ENCODE peak calls at places on chromosomes 7 and 10, in ten cellular contexts. K is transverse colon, P is fibroblast of lung, E is colonic mucosa, O is mesendoderm, R is adrenal gland, T is psoas muscle, I is H9, C is GM12878, U is SK-N-SH. A is an unnamed sample. For H3K4me1, the result is how much of the 10 kb centered on the place peaks cover.

GRCh38 chr7:107964510-107964909 is 38.5 kb downstream of the LAMB1 start:
- DNase-seq in R (no peak), T (no peak), C (no peak), K (no peak), U (no peak), E (no peak), I (no peak), O (no peak), P (no peak), A (no peak)

GRCh38 chr7:80392229-80393169 is 119.4 kb downstream of the GNAT3 start:
- DNase-seq in U (peak), R (no peak), T (no peak), E (no peak), O (no peak), C (no peak), P (peak), I (no peak), K (no peak), A (no peak)

GRCh38 chr7:4663239-4663638 is 18.9 kb upstream of the FOXK1 start:
- DNase-seq in E (no peak), K (no peak), P (no peak), C (no peak), O (peak), T (no peak), U (no peak), R (no peak), I (no peak), A (no peak)

GRCh38 chr7:36040679-36041078 is 112.4 kb upstream of the EEPD1 start:
- DNase-seq in I (no peak), C (no peak), P (peak), K (no peak), U (no peak), O (no peak), T (no peak), E (no peak), R (no peak), A (no peak)

GRCh38 chr10:21944727-21945386 is 58.7 kb downstream of the DNAJC1 start:
- DNase-seq in I (no peak), C (no peak), K (no peak), U (no peak), R (no peak), O (no peak), P (no peak), T (no peak), E (no peak), A (no peak)

GRCh38 chr10:104492349-104492940 is 138.8 kb downstream of the CFAP58 start:
- DNase-seq in P (peak), O (no peak), T (no peak), U (no peak), K (no peak), R (peak), C (no peak), E (no peak), I (no peak), A (no peak)

GRCh38 chr10:30749368-30749767 is 119.8 kb upstream of the LYZL2 start:
- DNase-seq in P (no peak), E (no peak), K (no peak), O (no peak), U (no peak), C (no peak), T (no peak), I (no peak), R (no peak), A (no peak)

GRCh38 chr7:114830952-114831351 is 90.9 kb upstream of the MDFIC start:
- DNase-seq in T (no peak), O (no peak), C (no peak), P (no peak), I (no peak), E (no peak), R (no peak), U (no peak), K (no peak), A (no peak)

GRCh38 chr10:43461950-43462349 is 25.0 kb downstream of the ZNF487 start:
- DNase-seq in K (no peak), T (no peak), I (no peak), P (peak), R (peak), U (peak), E (peak), C (no peak), O (peak), A (no peak)

GRCh38 chr10:112643600-112643999 is 196.6 kb downstream of the VTI1A start:
- DNase-seq in T (no peak), K (no peak), P (no peak), R (no peak), C (no peak), E (no peak), I (no peak), U (no peak), O (no peak), A (no peak)

GRCh38 chr10:11097686-11098085 is 80.0 kb downstream of the CELF2 start:
- DNase-seq in C (peak), U (no peak), K (no peak), R (no peak), E (no peak), I (no peak), T (no peak), O (no peak), P (no peak), A (no peak)

GRCh38 chr10:8060010-8060703 is 5.7 kb downstream of the GATA3 start:
- DNase-seq in U (no peak), P (peak), T (no peak), R (no peak), E (no peak), I (peak), K (no peak), C (peak), O (no peak), A (no peak)

GRCh38 chr10:72747521-72747920 is 55.6 kb downstream of the MCU start:
- DNase-seq in O (no peak), E (no peak), U (no peak), K (no peak), R (no peak), T (no peak), I (no peak), P (no peak), C (no peak), A (no peak)

GRCh38 chr7:100806276-100806675 is 21.0 kb downstream of the EPHB4 start:
- DNase-seq in P (no peak), C (no peak), R (no peak), E (no peak), U (no peak), O (no peak), I (no peak), K (no peak), T (no peak), A (no peak)

GRCh38 chr7:71229699-71230098 is 97.8 kb downstream of the GALNT17 start:
- DNase-seq in R (no peak), E (no peak), C (no peak), O (no peak), T (no peak), I (no peak), U (no peak), K (no peak), P (no peak), A (no peak)

GRCh38 chr10:50658165-50658564 is 34.4 kb upstream of the SGMS1 start:
- DNase-seq in C (no peak), U (no peak), K (no peak), T (no peak), E (no peak), O (no peak), R (no peak), P (no peak), I (no peak), A (no peak)

GRCh38 chr10:113133497-113133896 is 183.4 kb downstream of the TCF7L2 start:
- DNase-seq in I (no peak), O (peak), K (no peak), E (no peak), R (no peak), U (no peak), C (no peak), P (peak), T (no peak), A (no peak)

GRCh38 chr7:27661776-27662489 is 750 bp downstream of the HIBADH start:
- DNase-seq in T (peak), C (no peak), U (peak), P (no peak), O (no peak), I (no peak), E (no peak), K (peak), R (peak), A (peak)

GRCh38 chr7:74233655-74234280 is 20.4 kb downstream of the RFC2 start:
- DNase-seq in I (no peak), U (no peak), O (no peak), R (no peak), K (no peak), T (no peak), C (no peak), E (no peak), P (peak), A (no peak)

GRCh38 chr7:610141-610530 is 90.5 kb upstream of the PDGFA start:
- DNase-seq in E (no peak), P (no peak), R (no peak), C (no peak), K (no peak), U (no peak), T (no peak), I (no peak), O (no peak), A (no peak)

GRCh38 chr10:78896169-78896931 is 172.4 kb upstream of the ZMIZ1 start:
- DNase-seq in E (no peak), U (no peak), K (no peak), O (no peak), C (no peak), I (no peak), P (no peak), R (no peak), T (no peak), A (no peak)

GRCh38 chr7:54546081-54546985 is 4.2 kb downstream of the VSTM2A start:
- DNase-seq in R (no peak), K (peak), C (no peak), O (peak), T (no peak), P (no peak), E (no peak), I (peak), U (peak), A (peak)

GRCh38 chr7:84194484-84195260 is at the start of gene SEMA3A:
- DNase-seq in R (peak), I (peak), P (peak), E (peak), O (peak), U (peak), K (peak), T (no peak), C (no peak), A (peak)

DNA sequence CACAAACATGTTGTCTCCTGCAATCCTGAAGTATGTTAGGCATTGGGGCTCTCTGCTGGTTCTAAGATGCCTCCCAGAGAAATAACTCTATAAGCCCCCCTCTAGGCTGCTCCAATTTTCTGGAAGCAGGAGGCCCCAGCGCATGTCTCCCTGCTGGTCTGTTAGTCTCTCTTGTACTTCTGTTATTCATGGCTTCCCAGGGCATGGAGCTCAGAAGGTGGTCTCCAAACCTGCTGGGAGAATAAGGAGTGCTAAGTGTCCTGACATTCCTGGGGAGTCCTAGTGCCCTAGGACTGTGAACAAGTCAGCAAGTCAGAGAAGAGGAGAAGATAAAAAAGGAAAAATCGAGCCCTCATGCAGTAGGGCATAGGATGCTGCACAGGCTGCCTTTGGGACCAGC is 70.5 kb upstream of the EFCAB10 start:
- DNase-seq in K (no peak), U (no peak), I (no peak), R (no peak), O (no peak), C (no peak), T (no peak), P (no peak), E (no peak), A (no peak)
- H3K4me1 ChIP-seq in K (under half), U (under half), I (under half), R (under half), O (under half), C (under half), T (under half), P (under half), E (under half), A (under half)

DNA sequence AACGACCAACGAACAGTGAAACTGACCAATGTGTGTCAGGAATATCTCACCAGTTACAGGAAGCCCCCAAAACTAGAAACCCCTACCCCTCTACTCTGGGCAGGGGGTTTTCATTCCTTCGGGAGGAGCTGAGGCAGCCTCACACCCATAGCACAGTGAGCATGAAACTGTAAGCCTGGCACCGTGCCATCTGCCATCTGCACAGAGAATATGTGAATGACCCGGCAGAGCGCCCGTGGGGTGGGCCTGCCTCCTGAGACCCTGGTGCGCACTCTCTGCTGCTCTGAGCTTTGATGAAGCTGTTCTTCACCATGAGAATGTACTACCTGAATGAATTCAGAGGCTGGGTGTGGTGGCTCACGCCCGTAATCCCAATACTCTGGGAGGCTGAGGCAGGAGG is 27.1 kb downstream of the DAGLB start:
- DNase-seq in O (no peak), K (no peak), C (no peak), U (peak), T (no peak), I (no peak), P (no peak), R (no peak), E (no peak), A (no peak)
- H3K4me1 ChIP-seq in O (under half), K (under half), C (under half), U (under half), T (under half), I (under half), P (under half), R (under half), E (under half), A (under half)

GRCh38 chr10:96249264-96249663 is 22.1 kb downstream of the BLNK start:
- DNase-seq in I (no peak), T (no peak), P (no peak), R (no peak), U (no peak), C (no peak), O (no peak), K (no peak), E (no peak), A (no peak)
- H3K4me1 ChIP-seq in I (under half), T (under half), P (under half), R (under half), U (under half), C (under half), O (under half), K (under half), E (under half), A (under half)

GRCh38 chr7:2512713-2513112 is 6.9 kb upstream of the LFNG start:
- DNase-seq in C (no peak), K (no peak), U (no peak), P (no peak), E (no peak), T (no peak), R (no peak), I (no peak), O (no peak), A (no peak)
- H3K4me1 ChIP-seq in C (under half), K (under half), U (half or more), P (under half), E (under half), T (under half), R (under half), I (under half), O (under half), A (under half)

GRCh38 chr10:6298428-6298827 is 95.7 kb downstream of the PFKFB3 start:
- DNase-seq in C (no peak), O (no peak), T (no peak), K (no peak), P (no peak), U (no peak), I (no peak), R (no peak), E (no peak), A (no peak)

GRCh38 chr10:6299234-6299633 is 96.5 kb downstream of the PFKFB3 start:
- DNase-seq in P (peak), C (no peak), E (no peak), K (peak), R (peak), T (no peak), O (peak), I (no peak), U (no peak), A (peak)

GRCh38 chr10:6296456-6297214 is 93.9 kb downstream of the PFKFB3 start:
- DNase-seq in C (no peak), O (peak), U (no peak), E (no peak), P (no peak), I (no peak), K (no peak), R (no peak), T (no peak), A (no peak)

GRCh38 chr10:6297522-6297921 is 94.8 kb downstream of the PFKFB3 start:
- DNase-seq in C (no peak), U (no peak), E (no peak), R (no peak), K (no peak), O (no peak), T (no peak), I (no peak), P (no peak), A (no peak)

GRCh38 chr10:6297951-6298381 is 95.2 kb downstream of the PFKFB3 start:
- DNase-seq in K (peak), I (no peak), R (no peak), U (no peak), T (no peak), E (peak), O (no peak), P (peak), C (no peak), A (no peak)
- H3K4me1 ChIP-seq in K (under half), I (under half), R (under half), U (under half), T (under half), E (under half), O (under half), P (under half), C (under half), A (under half)

GRCh38 chr7:2716488-2716887 is 28.5 kb downstream of the AMZ1 start:
- DNase-seq in C (no peak), I (no peak), U (no peak), E (no peak), P (no peak), O (no peak), T (no peak), R (no peak), K (no peak), A (no peak)

GRCh38 chr7:2713978-2714377 is 26.0 kb downstream of the AMZ1 start:
- DNase-seq in O (no peak), U (no peak), C (no peak), E (no peak), K (no peak), T (no peak), P (no peak), I (no peak), R (no peak), A (no peak)

GRCh38 chr7:2716906-2717292 is 28.9 kb downstream of the AMZ1 start:
- DNase-seq in O (no peak), K (no peak), C (no peak), U (no peak), I (no peak), P (no peak), E (no peak), T (no peak), R (no peak), A (no peak)

GRCh38 chr7:2714636-2715035 is 26.6 kb downstream of the AMZ1 start:
- DNase-seq in U (no peak), E (no peak), T (no peak), P (no peak), C (no peak), I (no peak), K (no peak), R (no peak), O (no peak), A (no peak)

DNA sequence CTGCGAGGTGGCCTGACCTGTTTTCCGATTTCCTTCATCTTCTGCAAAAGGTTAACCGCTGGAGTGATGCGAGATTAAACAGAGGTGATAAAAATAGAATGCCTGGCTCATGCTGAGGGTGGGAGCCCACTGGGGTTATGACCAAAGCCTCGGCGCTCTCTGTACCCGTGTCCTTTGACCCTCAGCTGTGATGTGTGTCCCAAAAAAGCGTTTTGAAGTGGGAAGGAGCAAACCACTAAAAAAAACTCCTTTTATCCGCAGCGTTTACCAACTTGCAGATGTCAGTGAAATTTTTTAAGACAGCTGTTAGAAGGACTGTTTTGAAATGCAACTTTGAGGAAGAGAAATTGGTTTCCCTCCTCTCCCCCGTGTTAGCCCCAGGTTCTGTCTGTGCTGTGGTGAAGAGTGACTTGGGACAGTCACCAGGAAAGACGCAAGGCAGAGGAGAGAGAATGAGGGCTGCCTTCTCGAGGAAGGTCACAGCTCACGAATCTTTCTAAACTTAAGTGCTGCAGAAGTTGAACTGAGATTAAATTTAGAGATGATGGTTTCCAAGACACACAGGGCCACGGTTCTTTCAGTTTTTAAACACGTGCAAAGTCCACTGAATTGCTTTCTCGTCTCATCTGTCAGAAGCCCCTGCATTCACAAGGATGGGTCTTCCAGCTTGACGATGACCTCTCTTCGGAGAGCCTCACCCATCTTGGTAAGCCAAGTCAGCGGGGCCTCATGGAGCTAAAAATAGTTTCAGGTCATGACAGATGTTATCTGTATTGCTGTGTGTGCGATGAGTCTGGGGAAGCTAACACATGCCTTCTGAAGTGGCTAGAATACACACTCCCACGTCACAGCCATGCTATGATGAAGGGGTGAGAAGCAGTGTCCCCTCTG is 27.6 kb downstream of the AMZ1 start:
- DNase-seq in I (no peak), T (no peak), R (no peak), U (no peak), P (no peak), O (no peak), K (no peak), E (no peak), C (no peak), A (no peak)
- H3K4me1 ChIP-seq in I (under half), T (under half), R (under half), U (under half), P (under half), O (under half), K (under half), E (under half), C (under half), A (under half)

GRCh38 chr7:158815046-158815445 is 14.3 kb downstream of the ESYT2 start:
- DNase-seq in O (peak), T (no peak), R (no peak), U (no peak), C (no peak), K (no peak), E (no peak), I (peak), P (peak), A (no peak)

GRCh38 chr7:158816271-158816670 is 13.0 kb downstream of the ESYT2 start:
- DNase-seq in E (no peak), C (no peak), I (no peak), T (no peak), O (peak), K (no peak), R (no peak), P (no peak), U (no peak), A (no peak)

GRCh38 chr7:158818325-158819213 is 10.7 kb downstream of the ESYT2 start:
- DNase-seq in O (peak), U (peak), R (peak), E (peak), P (peak), T (peak), K (peak), I (peak), C (peak), A (peak)

GRCh38 chr7:158815471-158816128 is 13.7 kb downstream of the ESYT2 start:
- DNase-seq in I (no peak), R (no peak), C (no peak), T (no peak), E (no peak), U (no peak), K (no peak), O (no peak), P (peak), A (no peak)

DNA sequence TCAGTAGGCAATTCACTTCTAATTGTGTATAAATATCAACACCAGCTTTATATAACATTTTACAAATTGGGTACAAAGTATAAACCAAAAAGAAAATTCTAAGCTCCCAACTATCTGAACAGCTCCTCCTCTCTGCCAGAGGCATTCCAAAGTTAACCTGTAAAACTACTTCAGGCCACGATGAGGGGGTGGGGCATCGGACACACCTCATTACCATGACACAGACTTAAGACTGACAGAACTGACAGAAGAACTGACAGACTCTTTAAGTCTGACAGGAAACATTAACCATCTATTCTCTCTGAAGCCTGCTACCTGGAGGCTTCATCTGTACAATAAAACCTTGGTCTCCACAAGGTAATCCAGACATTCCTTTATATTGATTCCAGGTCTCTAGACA is 12.3 kb downstream of the ESYT2 start:
- DNase-seq in R (no peak), T (no peak), I (no peak), K (peak), P (no peak), C (no peak), E (peak), U (no peak), O (peak), A (peak)
- H3K4me1 ChIP-seq in R (under half), T (half or more), I (under half), K (half or more), P (under half), C (under half), E (under half), U (under half), O (under half), A (half or more)

A was measured in mucosa of descending colon.